ENCODE peak calls at places on chromosomes 1 and 21, in nine cellular contexts. J is neural progenitor cell; Y is upper lobe of right lung; N is HFF-Myc; O is pancreas; T is CD4-positive, alpha-beta T cell; E is lower leg skin; R is AG09309; H is endodermal cell. V is an unnamed sample.

GRCh38 chr1:192807221-192807967 is 1.4 kb upstream of the RGS2 start:
- DNase-seq in J (no peak), Y (no peak), N (no peak), O (no peak), T (no peak), E (no peak), R (no peak), H (no peak), V (no peak)

GRCh38 chr1:37485902-37486679 is 11.7 kb downstream of the ZC3H12A start:
- DNase-seq in J (no peak), Y (no peak), N (no peak), O (no peak), T (no peak), E (no peak), R (no peak), H (no peak), V (no peak)

GRCh38 chr1:41672173-41672572 is 187.7 kb upstream of the EDN2 start:
- DNase-seq in J (no peak), Y (peak), N (peak), O (no peak), T (no peak), E (no peak), R (peak), H (no peak), V (no peak)

GRCh38 chr1:115757866-115758265 is 10.6 kb downstream of the CASQ2 start:
- DNase-seq in J (no peak), Y (no peak), N (no peak), O (no peak), T (no peak), E (no peak), R (no peak), H (no peak), V (no peak)

GRCh38 chr21:44696572-44696971 is 400 bp upstream of the KRTAP10-12 start:
- DNase-seq in J (no peak), Y (no peak), N (no peak), O (no peak), T (no peak), E (no peak), R (no peak), H (no peak), V (no peak)

GRCh38 chr1:47262787-47263413 is 30.9 kb upstream of the TAL1 start:
- DNase-seq in J (peak), Y (no peak), N (peak), O (peak), T (peak), E (peak), R (peak), H (peak), V (peak)

GRCh38 chr1:147413110-147413605 is 128.1 kb upstream of the BCL9 start:
- DNase-seq in J (peak), Y (no peak), N (no peak), O (no peak), T (no peak), E (no peak), R (no peak), H (no peak), V (no peak)

GRCh38 chr21:43825936-43826622 is 36.7 kb downstream of the RRP1 start:
- DNase-seq in J (peak), Y (no peak), N (no peak), O (no peak), T (no peak), E (no peak), R (no peak), H (peak), V (peak)

GRCh38 chr1:51168266-51168845 is 66.3 kb downstream of the C1orf185 start:
- DNase-seq in J (no peak), Y (no peak), N (no peak), O (no peak), T (no peak), E (no peak), R (no peak), H (no peak), V (no peak)

GRCh38 chr1:64967381-64967780 is 1.0 kb upstream of the JAK1 start:
- DNase-seq in J (peak), Y (no peak), N (no peak), O (no peak), T (no peak), E (no peak), R (no peak), H (no peak), V (peak)

GRCh38 chr1:155975375-155976061 is 2.8 kb downstream of the ARHGEF2 start:
- DNase-seq in J (no peak), Y (no peak), N (no peak), O (no peak), T (no peak), E (no peak), R (no peak), H (no peak), V (no peak)

GRCh38 chr1:176111835-176112234 is 95.3 kb downstream of the COP1 start:
- DNase-seq in J (no peak), Y (no peak), N (no peak), O (no peak), T (no peak), E (no peak), R (no peak), H (no peak), V (no peak)

GRCh38 chr21:44377201-44377921 is 23.9 kb downstream of the TRPM2 start:
- DNase-seq in J (peak), Y (peak), N (no peak), O (no peak), T (no peak), E (no peak), R (no peak), H (peak), V (no peak)

GRCh38 chr1:162632234-162632666 is at the start of gene DDR2:
- DNase-seq in J (no peak), Y (no peak), N (peak), O (peak), T (no peak), E (peak), R (peak), H (peak), V (no peak)

GRCh38 chr21:38488640-38489282 is 9.5 kb downstream of the ERG start:
- DNase-seq in J (no peak), Y (no peak), N (no peak), O (no peak), T (no peak), E (no peak), R (no peak), H (no peak), V (no peak)

GRCh38 chr1:180150982-180151381 is 3.7 kb upstream of the QSOX1 start:
- DNase-seq in J (no peak), Y (no peak), N (no peak), O (no peak), T (no peak), E (no peak), R (no peak), H (no peak), V (no peak)

GRCh38 chr21:45530423-45531113 is 11.7 kb downstream of the SLC19A1 start:
- DNase-seq in J (no peak), Y (peak), N (no peak), O (no peak), T (no peak), E (no peak), R (no peak), H (peak), V (no peak)

GRCh38 chr1:171245458-171246064 is 2.7 kb upstream of the FMO1 start:
- DNase-seq in J (peak), Y (no peak), N (no peak), O (peak), T (no peak), E (no peak), R (no peak), H (peak), V (peak)

GRCh38 chr21:37041706-37042271 is 31.1 kb downstream of the PIGP start:
- DNase-seq in J (peak), Y (no peak), N (no peak), O (no peak), T (no peak), E (no peak), R (no peak), H (peak), V (no peak)

GRCh38 chr21:32770514-32771133 is 931 bp downstream of the PAXBP1 start:
- DNase-seq in J (no peak), Y (no peak), N (no peak), O (no peak), T (no peak), E (no peak), R (no peak), H (no peak), V (no peak)

GRCh38 chr1:67404212-67404620 is 26.0 kb downstream of the SERBP1 start:
- DNase-seq in J (no peak), Y (no peak), N (no peak), O (no peak), T (no peak), E (no peak), R (no peak), H (no peak), V (no peak)

GRCh38 chr1:2639607-2640521 is 7.0 kb upstream of the MMEL1 start:
- DNase-seq in J (no peak), Y (peak), N (no peak), O (no peak), T (no peak), E (no peak), R (no peak), H (no peak), V (no peak)

GRCh38 chr1:17653728-17654351 is 101.3 kb upstream of the ACTL8 start:
- DNase-seq in J (peak), Y (no peak), N (no peak), O (peak), T (peak), E (no peak), R (no peak), H (peak), V (peak)

GRCh38 chr1:115949156-115949555 is 27.2 kb upstream of the SLC22A15 start:
- DNase-seq in J (no peak), Y (no peak), N (no peak), O (no peak), T (no peak), E (no peak), R (no peak), H (no peak), V (no peak)

GRCh38 chr1:93907718-93908117 is 1.5 kb downstream of the GCLM start:
- DNase-seq in J (peak), Y (no peak), N (peak), O (no peak), T (no peak), E (no peak), R (peak), H (no peak), V (no peak)

GRCh38 chr21:17495680-17496079 is 17.2 kb upstream of the CXADR start:
- DNase-seq in J (peak), Y (no peak), N (no peak), O (no peak), T (no peak), E (no peak), R (no peak), H (no peak), V (no peak)

GRCh38 chr21:16046625-16047340 is 317.0 kb downstream of the USP25 start:
- DNase-seq in J (no peak), Y (no peak), N (no peak), O (no peak), T (no peak), E (no peak), R (peak), H (no peak), V (no peak)

GRCh38 chr1:178160736-178161475 is 67.0 kb downstream of the RASAL2 start:
- DNase-seq in J (no peak), Y (no peak), N (no peak), O (no peak), T (no peak), E (no peak), R (no peak), H (no peak), V (no peak)

GRCh38 chr1:116988908-116989307 is 12.7 kb upstream of the CD101 start:
- DNase-seq in J (no peak), Y (no peak), N (no peak), O (peak), T (no peak), E (no peak), R (no peak), H (no peak), V (no peak)

GRCh38 chr1:211527006-211527405 is 35.0 kb upstream of the RD3 start:
- DNase-seq in J (no peak), Y (no peak), N (no peak), O (no peak), T (no peak), E (no peak), R (no peak), H (no peak), V (no peak)

GRCh38 chr1:11335417-11336070 is 62.5 kb downstream of the UBIAD1 start:
- DNase-seq in J (no peak), Y (no peak), N (no peak), O (no peak), T (peak), E (no peak), R (no peak), H (no peak), V (no peak)

GRCh38 chr1:31422505-31423319 is 9.7 kb downstream of the SERINC2 start:
- DNase-seq in J (peak), Y (peak), N (peak), O (peak), T (peak), E (peak), R (peak), H (peak), V (peak)

GRCh38 chr1:15120251-15120945 is 33.1 kb upstream of the TMEM51 start:
- DNase-seq in J (no peak), Y (no peak), N (no peak), O (no peak), T (no peak), E (no peak), R (no peak), H (no peak), V (no peak)

GRCh38 chr21:20882462-20883415 is 115.5 kb upstream of the NCAM2 start:
- DNase-seq in J (peak), Y (no peak), N (peak), O (peak), T (no peak), E (no peak), R (no peak), H (peak), V (peak)
- TF ChIP-seq CTCF in J (peak), Y (peak), N (peak), O (peak), T (no peak), E (no peak), R (peak), H (peak), V (peak)

GRCh38 chr1:159854693-159855192 is 7.7 kb downstream of the VSIG8 start:
- DNase-seq in J (no peak), Y (peak), N (no peak), O (peak), T (peak), E (peak), R (peak), H (peak), V (peak)
- TF ChIP-seq CTCF in J (no peak), Y (peak), N (no peak), O (no peak), T (no peak), E (no peak), R (no peak), H (no peak), V (no peak)

GRCh38 chr1:203528098-203528497 is 34.1 kb downstream of the OPTC start:
- DNase-seq in J (peak), Y (peak), N (no peak), O (no peak), T (no peak), E (no peak), R (no peak), H (peak), V (no peak)
- TF ChIP-seq CTCF in J (no peak), Y (no peak), N (no peak), O (no peak), T (no peak), E (no peak), R (no peak), H (peak), V (no peak)

GRCh38 chr1:226939439-226940028 is 560 bp upstream of the COQ8A start:
- DNase-seq in J (peak), Y (peak), N (no peak), O (peak), T (peak), E (peak), R (no peak), H (no peak), V (no peak)
- TF ChIP-seq CTCF in J (no peak), Y (no peak), N (no peak), O (no peak), T (no peak), E (no peak), R (no peak), H (no peak), V (no peak)

GRCh38 chr1:184379111-184379752 is 7.6 kb upstream of the C1orf21 start:
- DNase-seq in J (no peak), Y (no peak), N (no peak), O (no peak), T (no peak), E (no peak), R (no peak), H (no peak), V (no peak)
- TF ChIP-seq CTCF in J (peak), Y (peak), N (peak), O (no peak), T (no peak), E (no peak), R (no peak), H (peak), V (no peak)

GRCh38 chr1:182587087-182587486 is 2.0 kb downstream of the RNASEL start:
- DNase-seq in J (no peak), Y (no peak), N (no peak), O (no peak), T (no peak), E (no peak), R (no peak), H (no peak), V (no peak)
- TF ChIP-seq CTCF in J (no peak), Y (no peak), N (no peak), O (no peak), T (no peak), E (no peak), R (no peak), H (no peak), V (no peak)

GRCh38 chr1:89518116-89518780 is 6.4 kb upstream of the LRRC8B start:
- DNase-seq in J (no peak), Y (no peak), N (no peak), O (no peak), T (no peak), E (no peak), R (no peak), H (no peak), V (no peak)

GRCh38 chr1:89523597-89524368 is 846 bp upstream of the LRRC8B start:
- DNase-seq in J (peak), Y (no peak), N (no peak), O (no peak), T (peak), E (no peak), R (no peak), H (peak), V (peak)

GRCh38 chr1:89516055-89516454 is 8.6 kb upstream of the LRRC8B start:
- DNase-seq in J (no peak), Y (no peak), N (peak), O (no peak), T (no peak), E (no peak), R (no peak), H (peak), V (no peak)

GRCh38 chr1:89524369-89525168 is at the start of gene LRRC8B:
- DNase-seq in J (peak), Y (peak), N (no peak), O (peak), T (peak), E (peak), R (no peak), H (peak), V (peak)

GRCh38 chr1:89519779-89520358 is 4.8 kb upstream of the LRRC8B start:
- DNase-seq in J (peak), Y (no peak), N (no peak), O (no peak), T (peak), E (no peak), R (no peak), H (peak), V (no peak)
- TF ChIP-seq CTCF in J (peak), Y (peak), N (peak), O (no peak), T (peak), E (no peak), R (peak), H (peak), V (peak)